ENCODE peak calls at places on chromosomes 4 and X, in four cellular contexts. One of them, this sample, is unnamed.

GRCh38 chr4:54189140-54189539 is 40.0 kb upstream of the PDGFRA start:
- DNase-seq in upper lobe of right lung: no peak
- DNase-seq in transverse colon: no peak
- DNase-seq in CD8-positive, alpha-beta T cell: no peak
- DNase-seq in this sample: no peak

GRCh38 chr4:29581469-29581868 is 1138.7 kb upstream of the PCDH7 start:
- DNase-seq in upper lobe of right lung: no peak
- DNase-seq in transverse colon: no peak
- DNase-seq in CD8-positive, alpha-beta T cell: no peak
- DNase-seq in this sample: no peak

GRCh38 chr4:55181606-55182005 is 56.2 kb upstream of the KDR start:
- DNase-seq in upper lobe of right lung: no peak
- DNase-seq in transverse colon: no peak
- DNase-seq in CD8-positive, alpha-beta T cell: no peak
- DNase-seq in this sample: no peak

GRCh38 chrX:24838624-24839023 is 144.9 kb downstream of the POLA1 start:
- DNase-seq in upper lobe of right lung: no peak
- DNase-seq in transverse colon: no peak
- DNase-seq in CD8-positive, alpha-beta T cell: no peak
- DNase-seq in this sample: no peak

GRCh38 chr4:41796545-41797210 is 48.2 kb upstream of the PHOX2B start:
- DNase-seq in upper lobe of right lung: no peak
- DNase-seq in transverse colon: no peak
- DNase-seq in CD8-positive, alpha-beta T cell: no peak
- DNase-seq in this sample: peak

GRCh38 chr4:164930647-164931046 is 46.8 kb downstream of the TRIM61 start:
- DNase-seq in upper lobe of right lung: no peak
- DNase-seq in CD8-positive, alpha-beta T cell: no peak
- DNase-seq in transverse colon: peak
- DNase-seq in this sample: no peak

GRCh38 chr4:57110635-57111546 is 706 bp upstream of the IGFBP7 start:
- DNase-seq in upper lobe of right lung: peak
- DNase-seq in CD8-positive, alpha-beta T cell: no peak
- DNase-seq in transverse colon: peak
- DNase-seq in this sample: peak

GRCh38 chr4:140937866-140938265 is 181.7 kb upstream of the TBC1D9 start:
- DNase-seq in transverse colon: no peak
- DNase-seq in upper lobe of right lung: no peak
- DNase-seq in CD8-positive, alpha-beta T cell: no peak
- DNase-seq in this sample: no peak

GRCh38 chr4:134278675-134279074 is 77.1 kb upstream of the PABPC4L start:
- DNase-seq in transverse colon: no peak
- DNase-seq in upper lobe of right lung: no peak
- DNase-seq in CD8-positive, alpha-beta T cell: no peak
- DNase-seq in this sample: no peak

GRCh38 chrX:151754042-151754419 is 19.5 kb downstream of the CNGA2 start:
- DNase-seq in transverse colon: no peak
- DNase-seq in CD8-positive, alpha-beta T cell: no peak
- DNase-seq in upper lobe of right lung: no peak
- DNase-seq in this sample: no peak

GRCh38 chrX:30653415-30654131 is at the start of gene GK:
- DNase-seq in CD8-positive, alpha-beta T cell: peak
- DNase-seq in upper lobe of right lung: no peak
- DNase-seq in transverse colon: peak
- DNase-seq in this sample: peak

GRCh38 chrX:46840946-46841740 is 4.3 kb downstream of the RP2 start:
- DNase-seq in upper lobe of right lung: no peak
- DNase-seq in transverse colon: no peak
- DNase-seq in CD8-positive, alpha-beta T cell: no peak
- DNase-seq in this sample: no peak

GRCh38 chrX:63784346-63784901 is 590 bp downstream of the ARHGEF9 start:
- DNase-seq in upper lobe of right lung: no peak
- DNase-seq in transverse colon: peak
- DNase-seq in CD8-positive, alpha-beta T cell: no peak
- DNase-seq in this sample: peak

GRCh38 chrX:47502591-47503222 is 19.7 kb upstream of the ZNF41 start:
- DNase-seq in upper lobe of right lung: no peak
- DNase-seq in CD8-positive, alpha-beta T cell: no peak
- DNase-seq in transverse colon: no peak
- DNase-seq in this sample: no peak

GRCh38 chr4:77347341-77347740 is 190.3 kb downstream of the CCNG2 start:
- DNase-seq in upper lobe of right lung: no peak
- DNase-seq in CD8-positive, alpha-beta T cell: no peak
- DNase-seq in transverse colon: peak
- DNase-seq in this sample: no peak

GRCh38 chr4:150199056-150199455 is 120.8 kb downstream of the DCLK2 start:
- DNase-seq in CD8-positive, alpha-beta T cell: no peak
- DNase-seq in upper lobe of right lung: no peak
- DNase-seq in transverse colon: no peak
- DNase-seq in this sample: no peak

GRCh38 chr4:75736862-75737261 is 12.5 kb downstream of the USO1 start:
- DNase-seq in upper lobe of right lung: no peak
- DNase-seq in transverse colon: no peak
- DNase-seq in CD8-positive, alpha-beta T cell: no peak
- DNase-seq in this sample: no peak

GRCh38 chr4:6157926-6158325 is 42.4 kb downstream of the JAKMIP1 start:
- DNase-seq in upper lobe of right lung: peak
- DNase-seq in CD8-positive, alpha-beta T cell: no peak
- DNase-seq in transverse colon: no peak
- DNase-seq in this sample: no peak

GRCh38 chrX:39150210-39150609 is 349.0 kb downstream of the MID1IP1 start:
- DNase-seq in CD8-positive, alpha-beta T cell: no peak
- DNase-seq in transverse colon: no peak
- DNase-seq in upper lobe of right lung: no peak
- DNase-seq in this sample: peak

GRCh38 chrX:74118503-74118902 is 185.5 kb upstream of the ZCCHC13 start:
- DNase-seq in transverse colon: no peak
- DNase-seq in upper lobe of right lung: no peak
- DNase-seq in CD8-positive, alpha-beta T cell: no peak
- DNase-seq in this sample: no peak

GRCh38 chrX:13669246-13669689 is 16.3 kb downstream of the TCEANC start:
- DNase-seq in CD8-positive, alpha-beta T cell: peak
- DNase-seq in transverse colon: peak
- DNase-seq in upper lobe of right lung: peak
- DNase-seq in this sample: no peak

GRCh38 chr4:134147941-134148340 is 53.6 kb downstream of the PABPC4L start:
- DNase-seq in CD8-positive, alpha-beta T cell: no peak
- DNase-seq in transverse colon: no peak
- DNase-seq in upper lobe of right lung: no peak
- DNase-seq in this sample: no peak

GRCh38 chrX:1224954-1225353 is 12.5 kb upstream of the CRLF2 start:
- DNase-seq in upper lobe of right lung: no peak
- DNase-seq in transverse colon: no peak
- DNase-seq in CD8-positive, alpha-beta T cell: no peak
- DNase-seq in this sample: no peak

GRCh38 chrX:17413228-17413627 is 38.2 kb downstream of the NHS start:
- DNase-seq in CD8-positive, alpha-beta T cell: no peak
- DNase-seq in transverse colon: no peak
- DNase-seq in upper lobe of right lung: no peak
- DNase-seq in this sample: no peak

GRCh38 chrX:119147486-119147885 is 19.9 kb upstream of the KIAA1210 start:
- DNase-seq in CD8-positive, alpha-beta T cell: no peak
- DNase-seq in transverse colon: no peak
- DNase-seq in upper lobe of right lung: no peak
- DNase-seq in this sample: no peak

GRCh38 chrX:119150163-119151135 is 22.8 kb upstream of the KIAA1210 start:
- DNase-seq in transverse colon: no peak
- DNase-seq in upper lobe of right lung: no peak
- DNase-seq in CD8-positive, alpha-beta T cell: no peak
- DNase-seq in this sample: no peak

GRCh38 chrX:119145241-119145653 is 17.6 kb upstream of the KIAA1210 start:
- DNase-seq in upper lobe of right lung: no peak
- DNase-seq in transverse colon: peak
- DNase-seq in CD8-positive, alpha-beta T cell: no peak
- DNase-seq in this sample: peak
- TF ChIP-seq CTCF in upper lobe of right lung: no peak
- TF ChIP-seq CTCF in transverse colon: peak
- TF ChIP-seq CTCF in CD8-positive, alpha-beta T cell: no peak
- TF ChIP-seq CTCF in this sample: peak

GRCh38 chrX:44973420-44973932 is 100.5 kb downstream of the KDM6A start:
- DNase-seq in CD8-positive, alpha-beta T cell: no peak
- DNase-seq in upper lobe of right lung: no peak
- DNase-seq in transverse colon: no peak
- DNase-seq in this sample: no peak

GRCh38 chrX:44974462-44974861 is 101.5 kb downstream of the KDM6A start:
- DNase-seq in CD8-positive, alpha-beta T cell: no peak
- DNase-seq in transverse colon: no peak
- DNase-seq in upper lobe of right lung: no peak
- DNase-seq in this sample: no peak

GRCh38 chrX:44970709-44971108 is 97.7 kb downstream of the KDM6A start:
- DNase-seq in CD8-positive, alpha-beta T cell: no peak
- DNase-seq in transverse colon: no peak
- DNase-seq in upper lobe of right lung: no peak
- DNase-seq in this sample: no peak

GRCh38 chrX:44971674-44972073 is 98.7 kb downstream of the KDM6A start:
- DNase-seq in transverse colon: no peak
- DNase-seq in upper lobe of right lung: no peak
- DNase-seq in CD8-positive, alpha-beta T cell: no peak
- DNase-seq in this sample: no peak

DNA sequence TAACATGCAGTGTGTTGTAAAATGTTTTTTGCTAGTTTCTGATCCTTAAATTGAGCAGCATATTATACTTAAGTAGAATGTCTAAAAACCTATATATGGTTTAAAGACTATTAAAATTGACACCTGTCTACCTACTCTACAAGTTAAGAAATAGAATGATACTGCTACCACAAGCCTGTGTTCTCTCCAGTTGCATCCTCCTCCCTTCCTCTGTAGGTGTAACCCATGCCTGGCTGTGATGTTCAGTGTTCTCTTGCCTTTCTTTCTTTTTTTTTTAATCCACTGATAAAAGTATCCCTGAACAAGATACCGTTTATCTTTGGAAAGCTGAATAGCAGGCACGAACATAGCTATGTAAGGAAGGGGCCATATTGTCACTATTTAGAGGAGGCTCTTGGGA is 99.1 kb downstream of the KDM6A start:
- DNase-seq in CD8-positive, alpha-beta T cell: no peak
- DNase-seq in upper lobe of right lung: no peak
- DNase-seq in transverse colon: no peak
- DNase-seq in this sample: no peak
- H3K27ac ChIP-seq in CD8-positive, alpha-beta T cell: no peak
- H3K27ac ChIP-seq in upper lobe of right lung: no peak
- H3K27ac ChIP-seq in transverse colon: no peak
- H3K27ac ChIP-seq in this sample: no peak

DNA sequence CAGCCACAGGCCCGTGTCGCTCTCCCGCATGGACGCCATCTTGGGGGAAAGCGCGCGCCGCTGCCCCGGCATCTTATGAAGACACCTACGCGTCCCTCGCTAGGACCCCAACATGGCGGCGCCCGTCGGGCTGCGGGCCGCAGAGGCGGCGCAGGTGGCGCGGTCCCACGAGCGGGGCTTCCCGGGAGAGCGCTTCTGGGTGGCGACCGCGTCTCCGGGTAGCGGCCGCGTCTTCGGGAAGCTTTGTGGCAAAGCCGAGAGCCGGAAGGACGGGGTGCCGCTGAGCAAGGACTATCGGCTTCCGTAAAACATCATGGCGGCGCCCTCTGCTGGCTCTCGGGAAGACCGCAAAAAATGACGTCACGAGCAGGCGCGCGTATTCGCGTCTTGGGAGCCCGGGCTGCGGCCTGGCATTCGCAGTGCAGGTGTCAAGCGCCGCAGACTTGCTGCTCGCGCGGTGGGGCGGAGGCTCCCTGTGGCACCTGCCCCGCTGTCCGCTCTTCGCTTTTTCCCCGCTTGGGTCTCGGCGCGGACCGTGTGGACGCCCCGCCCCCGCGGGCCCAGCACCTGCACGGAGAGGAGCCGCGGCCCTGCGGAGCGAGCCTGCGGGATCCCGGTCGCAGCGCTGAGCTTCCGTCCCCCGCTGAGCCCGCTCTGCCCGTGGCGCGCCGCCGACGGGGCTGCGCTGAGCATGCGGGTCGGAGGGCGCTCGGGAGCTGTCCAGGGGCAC is at the start of gene NELFA:
- DNase-seq in CD8-positive, alpha-beta T cell: peak
- DNase-seq in transverse colon: peak
- DNase-seq in upper lobe of right lung: peak
- DNase-seq in this sample: peak
- TF ChIP-seq CTCF in CD8-positive, alpha-beta T cell: no peak
- TF ChIP-seq CTCF in transverse colon: peak
- TF ChIP-seq CTCF in upper lobe of right lung: peak
- TF ChIP-seq CTCF in this sample: peak

GRCh38 chr4:98480535-98480934 is 177.9 kb downstream of the TSPAN5 start:
- DNase-seq in upper lobe of right lung: no peak
- DNase-seq in CD8-positive, alpha-beta T cell: no peak
- DNase-seq in transverse colon: no peak
- DNase-seq in this sample: no peak
- H3K27ac ChIP-seq in upper lobe of right lung: no peak
- H3K27ac ChIP-seq in CD8-positive, alpha-beta T cell: no peak
- H3K27ac ChIP-seq in transverse colon: no peak
- H3K27ac ChIP-seq in this sample: no peak

DNA sequence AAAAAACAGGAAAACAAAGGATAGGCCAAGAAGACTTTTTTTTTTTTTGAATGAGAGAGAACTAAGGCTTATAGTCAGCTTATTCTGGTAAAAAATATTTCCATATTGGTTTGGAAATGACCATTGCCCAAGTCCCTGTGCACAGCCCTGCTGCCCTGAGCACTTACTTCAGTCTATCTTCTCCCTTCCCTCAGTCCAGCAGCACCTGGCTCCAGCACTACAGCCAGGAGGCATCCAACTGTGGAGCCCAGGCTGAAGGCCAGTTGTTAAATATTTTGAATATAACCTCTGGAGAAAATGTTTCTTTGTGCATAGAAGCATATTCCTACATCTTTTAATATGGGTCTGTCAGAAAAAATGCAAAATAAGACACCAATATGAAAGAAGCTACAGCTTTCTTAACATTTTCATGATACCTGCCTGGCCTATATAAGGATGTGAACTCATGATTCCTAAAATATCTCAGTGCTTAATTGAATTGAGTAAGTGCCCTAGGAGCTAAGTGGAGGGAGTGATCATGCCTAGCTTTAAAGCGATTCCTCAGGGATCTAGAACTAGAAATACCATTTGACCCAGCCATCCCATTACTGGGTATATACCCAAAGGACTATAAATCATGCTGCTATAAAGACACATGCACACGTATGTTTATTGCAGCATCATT is 14.4 kb downstream of the LRRC66 start:
- DNase-seq in upper lobe of right lung: no peak
- DNase-seq in CD8-positive, alpha-beta T cell: no peak
- DNase-seq in transverse colon: no peak
- DNase-seq in this sample: no peak
- TF ChIP-seq CTCF in upper lobe of right lung: no peak
- TF ChIP-seq CTCF in CD8-positive, alpha-beta T cell: no peak
- TF ChIP-seq CTCF in transverse colon: no peak
- TF ChIP-seq CTCF in this sample: no peak

DNA sequence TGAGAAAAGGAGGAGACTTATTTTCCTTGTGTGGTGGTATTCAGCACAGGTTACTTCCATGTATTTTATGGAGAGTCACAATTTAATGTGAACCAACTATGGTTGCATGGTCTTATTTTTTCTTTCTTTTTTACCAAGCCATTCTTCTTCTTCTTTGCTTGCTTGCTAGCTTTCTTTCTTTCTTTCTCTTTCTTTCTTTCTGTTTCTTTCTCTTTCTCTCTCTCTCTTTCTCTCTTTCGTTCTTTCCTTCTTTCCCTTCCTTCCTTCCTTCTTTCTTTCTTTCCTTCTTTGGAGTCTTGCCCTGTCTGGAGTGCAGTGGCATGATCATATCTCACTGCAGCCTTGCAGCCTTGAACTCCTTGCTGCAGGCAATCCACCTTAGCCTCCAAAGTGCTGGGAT is 68.9 kb downstream of the DOCK11 start:
- DNase-seq in transverse colon: no peak
- DNase-seq in CD8-positive, alpha-beta T cell: no peak
- DNase-seq in upper lobe of right lung: no peak
- DNase-seq in this sample: no peak
- H3K27ac ChIP-seq in transverse colon: no peak
- H3K27ac ChIP-seq in CD8-positive, alpha-beta T cell: no peak
- H3K27ac ChIP-seq in upper lobe of right lung: no peak
- H3K27ac ChIP-seq in this sample: no peak